ENCODE peak calls at places on chromosomes 4 and X, in four cellular contexts. One of them, this sample, is unnamed.

GRCh38 chr4:74338792-74339333 is 26.1 kb upstream of the EREG start:
- DNase-seq in upper lobe of left lung: no peak
- DNase-seq in A549: no peak
- DNase-seq in adrenal gland: no peak
- DNase-seq in this sample: no peak

GRCh38 chr4:189660737-189661330 is 279.8 kb upstream of the FRG1 start:
- DNase-seq in adrenal gland: no peak
- DNase-seq in upper lobe of left lung: no peak
- DNase-seq in A549: no peak
- DNase-seq in this sample: no peak

GRCh38 chr4:152850377-152850776 is 70.6 kb downstream of the ARFIP1 start:
- DNase-seq in upper lobe of left lung: peak
- DNase-seq in A549: no peak
- DNase-seq in adrenal gland: peak
- DNase-seq in this sample: no peak

GRCh38 chr4:7736436-7737267 is 203.0 kb downstream of the AFAP1 start:
- DNase-seq in adrenal gland: no peak
- DNase-seq in A549: no peak
- DNase-seq in upper lobe of left lung: no peak
- DNase-seq in this sample: peak

GRCh38 chr4:162952232-162952631 is 214.5 kb downstream of the NAF1 start:
- DNase-seq in A549: no peak
- DNase-seq in upper lobe of left lung: no peak
- DNase-seq in adrenal gland: no peak
- DNase-seq in this sample: peak

GRCh38 chr4:86657910-86658309 is 63.8 kb downstream of the PTPN13 start:
- DNase-seq in adrenal gland: no peak
- DNase-seq in A549: no peak
- DNase-seq in upper lobe of left lung: no peak
- DNase-seq in this sample: no peak

GRCh38 chr4:83490876-83491450 is 6.1 kb upstream of the ABRAXAS1 start:
- DNase-seq in adrenal gland: no peak
- DNase-seq in upper lobe of left lung: no peak
- DNase-seq in A549: peak
- DNase-seq in this sample: peak

GRCh38 chr4:121308328-121308663 is 72.5 kb downstream of the QRFPR start:
- DNase-seq in adrenal gland: no peak
- DNase-seq in A549: no peak
- DNase-seq in upper lobe of left lung: no peak
- DNase-seq in this sample: no peak

GRCh38 chr4:103091601-103092223 is 7.9 kb downstream of the BDH2 start:
- DNase-seq in upper lobe of left lung: no peak
- DNase-seq in A549: peak
- DNase-seq in adrenal gland: peak
- DNase-seq in this sample: no peak

GRCh38 chr4:135824759-135825331 is 1623.3 kb upstream of the PABPC4L start:
- DNase-seq in upper lobe of left lung: no peak
- DNase-seq in A549: no peak
- DNase-seq in adrenal gland: no peak
- DNase-seq in this sample: no peak

GRCh38 chr4:931960-932712 is at the start of the genes GAK and TMEM175:
- DNase-seq in upper lobe of left lung: peak
- DNase-seq in A549: peak
- DNase-seq in adrenal gland: peak
- DNase-seq in this sample: peak
- TF ChIP-seq POLR2A in upper lobe of left lung: peak
- TF ChIP-seq POLR2A in A549: peak
- TF ChIP-seq POLR2A in adrenal gland: peak
- TF ChIP-seq POLR2A in this sample: peak

DNA sequence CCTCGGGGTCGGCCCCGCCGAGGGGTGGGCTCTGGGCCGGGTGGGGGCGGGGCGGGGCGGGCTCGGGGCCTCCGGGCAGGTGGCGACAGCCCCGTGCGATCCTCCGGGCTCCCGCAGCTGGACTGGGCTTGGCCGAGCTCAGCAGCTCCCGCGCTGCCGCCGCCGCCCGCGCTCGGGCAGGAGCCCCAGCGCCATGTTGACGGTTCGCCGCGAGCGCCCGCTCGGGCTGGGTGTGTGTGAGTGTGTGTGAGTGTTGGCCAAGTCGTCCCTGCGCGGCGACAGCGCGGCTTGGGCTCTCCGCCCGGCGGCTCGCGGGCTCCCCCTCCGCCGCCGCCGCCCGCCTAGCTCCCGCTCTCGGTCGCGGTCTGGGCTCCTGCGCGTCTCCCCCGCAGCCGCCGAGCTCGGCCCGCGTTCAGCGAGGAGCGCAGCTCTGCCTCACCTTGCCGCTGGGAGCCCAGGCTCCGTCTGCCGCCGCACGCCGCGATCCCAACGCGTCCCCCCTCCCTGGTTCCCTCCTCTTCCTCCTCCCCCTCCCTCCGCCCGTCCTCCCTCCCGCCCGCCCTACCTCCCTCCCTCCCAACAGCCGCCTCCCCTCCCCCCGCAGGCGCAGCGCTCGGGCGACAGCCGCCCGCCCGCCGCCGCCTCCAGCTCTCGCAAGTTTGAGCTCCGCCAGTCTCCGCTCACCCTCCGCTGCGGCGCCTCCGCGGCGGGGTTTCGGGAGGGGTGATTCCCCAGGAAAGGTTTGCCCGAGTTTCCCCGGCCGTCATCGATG is at the start of gene BCOR:
- DNase-seq in adrenal gland: peak
- DNase-seq in A549: peak
- DNase-seq in upper lobe of left lung: peak
- DNase-seq in this sample: no peak
- TF ChIP-seq POLR2A in adrenal gland: peak
- TF ChIP-seq POLR2A in A549: peak
- TF ChIP-seq POLR2A in upper lobe of left lung: peak
- TF ChIP-seq POLR2A in this sample: peak

GRCh38 chrX:46328133-46328532 is 217.1 kb downstream of the ZNF674 start:
- DNase-seq in adrenal gland: no peak
- DNase-seq in upper lobe of left lung: no peak
- DNase-seq in A549: no peak
- DNase-seq in this sample: no peak

GRCh38 chrX:46330513-46330912 is 214.7 kb downstream of the ZNF674 start:
- DNase-seq in upper lobe of left lung: no peak
- DNase-seq in A549: no peak
- DNase-seq in adrenal gland: no peak
- DNase-seq in this sample: no peak

GRCh38 chrX:46325312-46325877 is 219.8 kb downstream of the ZNF674 start:
- DNase-seq in adrenal gland: peak
- DNase-seq in A549: peak
- DNase-seq in upper lobe of left lung: peak
- DNase-seq in this sample: peak

GRCh38 chrX:46326161-46326560 is 219.1 kb downstream of the ZNF674 start:
- DNase-seq in upper lobe of left lung: no peak
- DNase-seq in A549: peak
- DNase-seq in adrenal gland: no peak
- DNase-seq in this sample: no peak

GRCh38 chrX:46327229-46328081 is 217.8 kb downstream of the ZNF674 start:
- DNase-seq in upper lobe of left lung: peak
- DNase-seq in adrenal gland: peak
- DNase-seq in A549: peak
- DNase-seq in this sample: no peak
- TF ChIP-seq POLR2A in upper lobe of left lung: no peak
- TF ChIP-seq POLR2A in adrenal gland: peak
- TF ChIP-seq POLR2A in A549: no peak
- TF ChIP-seq POLR2A in this sample: no peak

DNA sequence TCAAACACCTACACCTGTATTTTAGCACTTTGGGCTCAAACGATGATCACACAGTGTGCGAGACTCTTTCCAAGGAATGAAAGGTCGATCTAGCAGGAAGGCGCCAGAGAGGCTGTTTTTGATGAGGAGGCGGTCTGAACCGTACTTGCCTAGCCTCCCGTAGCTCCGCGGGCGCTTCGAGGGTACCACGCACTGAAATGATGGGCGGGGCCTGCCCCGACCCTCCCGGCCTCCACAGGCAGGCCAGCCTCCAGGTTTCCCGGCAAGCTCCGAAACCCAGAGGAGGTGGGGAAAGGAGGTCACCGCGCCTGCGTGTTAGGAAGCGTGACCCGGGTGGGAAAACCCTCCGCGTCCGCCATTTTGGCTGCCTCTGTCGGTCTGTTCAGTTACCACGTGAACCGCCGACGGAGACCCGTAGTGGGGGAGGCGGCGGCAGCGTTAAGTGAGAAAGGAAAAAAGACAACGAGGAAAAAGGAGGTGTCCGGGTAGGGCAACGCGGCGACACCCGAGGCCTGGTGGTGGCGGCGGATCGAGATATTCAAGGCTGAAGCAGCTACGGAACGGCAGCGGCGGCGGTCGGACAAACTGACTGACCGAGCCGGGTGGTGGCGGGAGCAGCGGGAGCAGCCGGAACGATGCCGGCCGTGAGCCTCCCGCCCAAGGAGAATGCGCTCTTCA is at the start of gene NAA15:
- DNase-seq in A549: peak
- DNase-seq in upper lobe of left lung: peak
- DNase-seq in adrenal gland: peak
- DNase-seq in this sample: peak
- TF ChIP-seq POLR2A in A549: peak
- TF ChIP-seq POLR2A in upper lobe of left lung: peak
- TF ChIP-seq POLR2A in adrenal gland: peak
- TF ChIP-seq POLR2A in this sample: peak

This sample was measured in H54.